ENCODE peak calls at places on chromosomes 6 and 20, in six cellular contexts. One of them, this sample, is unnamed. For H3K4me1, the result is how much of the 10 kb centered on the place peaks cover.

GRCh38 chr6:106442351-106442750 is 81.8 kb downstream of the CRYBG1 start:
- DNase-seq in ovary: no peak
- DNase-seq in heart left ventricle: no peak
- DNase-seq in lower lobe of right lung: no peak
- DNase-seq in A549: no peak
- DNase-seq in naive thymus-derived CD4-positive, alpha-beta T cell: no peak
- DNase-seq in this sample: no peak

GRCh38 chr6:158677906-158678305 is 28.1 kb downstream of the SYTL3 start:
- DNase-seq in ovary: no peak
- DNase-seq in heart left ventricle: no peak
- DNase-seq in lower lobe of right lung: no peak
- DNase-seq in A549: no peak
- DNase-seq in naive thymus-derived CD4-positive, alpha-beta T cell: no peak
- DNase-seq in this sample: no peak

GRCh38 chr20:49548371-49548947 is 19.5 kb downstream of the PTGIS start:
- DNase-seq in ovary: no peak
- DNase-seq in heart left ventricle: no peak
- DNase-seq in lower lobe of right lung: no peak
- DNase-seq in A549: no peak
- DNase-seq in naive thymus-derived CD4-positive, alpha-beta T cell: no peak
- DNase-seq in this sample: no peak

GRCh38 chr20:49478266-49478665 is 4.2 kb downstream of the KCNB1 start:
- DNase-seq in ovary: no peak
- DNase-seq in heart left ventricle: no peak
- DNase-seq in lower lobe of right lung: no peak
- DNase-seq in A549: no peak
- DNase-seq in naive thymus-derived CD4-positive, alpha-beta T cell: no peak
- DNase-seq in this sample: no peak

GRCh38 chr6:24887520-24887919 is 48.2 kb downstream of the RIPOR2 start:
- DNase-seq in ovary: no peak
- DNase-seq in heart left ventricle: no peak
- DNase-seq in lower lobe of right lung: no peak
- DNase-seq in A549: no peak
- DNase-seq in naive thymus-derived CD4-positive, alpha-beta T cell: no peak
- DNase-seq in this sample: no peak

GRCh38 chr6:168127384-168127868 is 48.4 kb upstream of the FRMD1 start:
- DNase-seq in ovary: no peak
- DNase-seq in heart left ventricle: no peak
- DNase-seq in lower lobe of right lung: no peak
- DNase-seq in A549: no peak
- DNase-seq in naive thymus-derived CD4-positive, alpha-beta T cell: no peak
- DNase-seq in this sample: no peak

GRCh38 chr6:31575335-31575901 is at the start of gene TNF:
- DNase-seq in ovary: no peak
- DNase-seq in heart left ventricle: peak
- DNase-seq in lower lobe of right lung: peak
- DNase-seq in A549: no peak
- DNase-seq in naive thymus-derived CD4-positive, alpha-beta T cell: no peak
- DNase-seq in this sample: peak

GRCh38 chr20:3710027-3710426 is 2.4 kb downstream of the SIGLEC1 start:
- DNase-seq in ovary: no peak
- DNase-seq in heart left ventricle: peak
- DNase-seq in lower lobe of right lung: peak
- DNase-seq in A549: no peak
- DNase-seq in naive thymus-derived CD4-positive, alpha-beta T cell: no peak
- DNase-seq in this sample: no peak

GRCh38 chr20:18005170-18005989 is 36.6 kb downstream of the MGME1 start:
- DNase-seq in ovary: no peak
- DNase-seq in heart left ventricle: no peak
- DNase-seq in lower lobe of right lung: no peak
- DNase-seq in A549: no peak
- DNase-seq in naive thymus-derived CD4-positive, alpha-beta T cell: no peak
- DNase-seq in this sample: no peak

GRCh38 chr6:159505140-159505922 is 187.7 kb downstream of the SOD2 start:
- DNase-seq in ovary: no peak
- DNase-seq in heart left ventricle: peak
- DNase-seq in lower lobe of right lung: no peak
- DNase-seq in A549: no peak
- DNase-seq in naive thymus-derived CD4-positive, alpha-beta T cell: no peak
- DNase-seq in this sample: no peak

GRCh38 chr6:25312034-25312620 is 33.0 kb downstream of the CARMIL1 start:
- DNase-seq in ovary: no peak
- DNase-seq in heart left ventricle: no peak
- DNase-seq in lower lobe of right lung: no peak
- DNase-seq in A549: no peak
- DNase-seq in naive thymus-derived CD4-positive, alpha-beta T cell: no peak
- DNase-seq in this sample: no peak

GRCh38 chr6:70967049-70967448 is 10.2 kb upstream of the B3GAT2 start:
- DNase-seq in ovary: no peak
- DNase-seq in heart left ventricle: no peak
- DNase-seq in lower lobe of right lung: no peak
- DNase-seq in A549: no peak
- DNase-seq in naive thymus-derived CD4-positive, alpha-beta T cell: no peak
- DNase-seq in this sample: no peak
- H3K4me3 ChIP-seq in ovary: no peak
- H3K4me3 ChIP-seq in heart left ventricle: no peak
- H3K4me3 ChIP-seq in lower lobe of right lung: no peak
- H3K4me3 ChIP-seq in A549: no peak
- H3K4me3 ChIP-seq in naive thymus-derived CD4-positive, alpha-beta T cell: no peak
- H3K4me3 ChIP-seq in this sample: no peak

DNA sequence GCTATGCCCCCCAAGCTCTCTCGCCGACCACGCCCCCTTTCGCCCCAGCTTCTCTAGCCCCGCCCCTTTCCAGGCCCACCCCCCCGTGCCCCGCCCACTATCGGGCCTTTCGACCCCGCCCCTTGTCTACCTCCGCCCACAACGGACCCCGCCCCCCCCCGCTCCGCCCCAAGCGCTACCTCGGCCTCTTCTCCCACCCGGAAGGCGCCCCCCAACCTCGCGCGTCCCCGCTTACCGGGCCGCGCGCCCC is 201 bp downstream of the ZBTB22 start:
- DNase-seq in ovary: no peak
- DNase-seq in heart left ventricle: no peak
- DNase-seq in lower lobe of right lung: no peak
- DNase-seq in A549: no peak
- DNase-seq in naive thymus-derived CD4-positive, alpha-beta T cell: no peak
- DNase-seq in this sample: no peak
- H3K4me1 ChIP-seq in ovary: under half
- H3K4me1 ChIP-seq in heart left ventricle: under half
- H3K4me1 ChIP-seq in lower lobe of right lung: half or more
- H3K4me1 ChIP-seq in A549: under half
- H3K4me1 ChIP-seq in naive thymus-derived CD4-positive, alpha-beta T cell: half or more
- H3K4me1 ChIP-seq in this sample: under half

GRCh38 chr20:47718398-47718797 is 66.9 kb downstream of the SULF2 start:
- DNase-seq in ovary: no peak
- DNase-seq in heart left ventricle: no peak
- DNase-seq in lower lobe of right lung: no peak
- DNase-seq in A549: no peak
- DNase-seq in naive thymus-derived CD4-positive, alpha-beta T cell: no peak
- DNase-seq in this sample: no peak
- H3K4me3 ChIP-seq in ovary: no peak
- H3K4me3 ChIP-seq in heart left ventricle: no peak
- H3K4me3 ChIP-seq in lower lobe of right lung: no peak
- H3K4me3 ChIP-seq in A549: no peak
- H3K4me3 ChIP-seq in naive thymus-derived CD4-positive, alpha-beta T cell: no peak
- H3K4me3 ChIP-seq in this sample: no peak

GRCh38 chr6:156954191-156954590 is 177.0 kb downstream of the ARID1B start:
- DNase-seq in ovary: no peak
- DNase-seq in heart left ventricle: no peak
- DNase-seq in lower lobe of right lung: no peak
- DNase-seq in A549: no peak
- DNase-seq in naive thymus-derived CD4-positive, alpha-beta T cell: no peak
- DNase-seq in this sample: no peak
- H3K4me1 ChIP-seq in ovary: under half
- H3K4me1 ChIP-seq in heart left ventricle: under half
- H3K4me1 ChIP-seq in lower lobe of right lung: under half
- H3K4me1 ChIP-seq in A549: half or more
- H3K4me1 ChIP-seq in naive thymus-derived CD4-positive, alpha-beta T cell: under half
- H3K4me1 ChIP-seq in this sample: under half

DNA sequence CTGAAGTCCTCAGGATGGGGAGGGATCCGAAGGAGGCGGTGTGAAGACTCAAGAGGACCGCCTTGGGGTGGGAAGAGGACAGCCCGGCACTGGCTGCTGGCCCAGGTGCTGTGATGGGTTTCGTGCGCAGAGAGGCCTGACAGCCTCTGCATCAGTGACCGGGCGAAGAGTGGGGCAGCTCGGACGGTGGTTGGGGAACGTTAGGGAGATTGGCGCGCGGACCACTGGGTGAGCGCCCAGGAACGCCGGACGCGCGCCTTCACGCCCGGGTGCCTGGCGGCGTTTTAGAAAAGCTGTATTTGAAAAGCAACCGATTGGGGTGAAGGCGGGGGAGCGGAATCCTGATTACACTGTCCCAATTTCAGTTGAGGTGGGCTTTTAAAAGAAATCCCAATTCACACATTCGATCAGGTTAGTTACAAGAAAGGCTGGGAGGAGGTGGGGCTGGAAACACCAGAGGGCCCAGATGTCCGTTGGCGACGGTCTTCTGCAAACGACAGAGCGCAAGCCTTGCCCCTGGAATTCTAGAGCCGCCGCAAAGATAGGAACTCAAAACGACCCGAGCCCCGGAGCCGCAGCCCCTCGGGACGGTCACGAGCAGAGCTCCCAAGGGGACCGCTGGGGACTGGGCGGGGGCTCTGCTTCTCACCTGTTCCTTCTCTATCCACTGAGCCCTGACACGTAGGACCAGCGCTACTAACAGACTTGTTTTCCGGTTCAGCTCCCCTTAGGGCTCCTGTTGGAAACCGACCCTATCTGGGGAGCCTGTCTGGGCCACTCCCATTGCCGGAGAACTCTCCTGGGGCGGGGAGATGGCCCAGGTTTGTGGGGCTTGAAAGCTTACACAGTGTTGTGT is 8.5 kb upstream of the TRIM40 start:
- DNase-seq in ovary: no peak
- DNase-seq in heart left ventricle: no peak
- DNase-seq in lower lobe of right lung: no peak
- DNase-seq in A549: no peak
- DNase-seq in naive thymus-derived CD4-positive, alpha-beta T cell: no peak
- DNase-seq in this sample: no peak
- H3K4me3 ChIP-seq in ovary: no peak
- H3K4me3 ChIP-seq in heart left ventricle: peak
- H3K4me3 ChIP-seq in lower lobe of right lung: no peak
- H3K4me3 ChIP-seq in A549: no peak
- H3K4me3 ChIP-seq in naive thymus-derived CD4-positive, alpha-beta T cell: no peak
- H3K4me3 ChIP-seq in this sample: no peak

GRCh38 chr6:16750566-16750965 is 10.7 kb downstream of the ATXN1 start:
- DNase-seq in ovary: no peak
- DNase-seq in heart left ventricle: no peak
- DNase-seq in lower lobe of right lung: no peak
- DNase-seq in A549: no peak
- DNase-seq in naive thymus-derived CD4-positive, alpha-beta T cell: no peak
- DNase-seq in this sample: no peak

GRCh38 chr6:16749516-16750485 is 11.5 kb downstream of the ATXN1 start:
- DNase-seq in ovary: no peak
- DNase-seq in heart left ventricle: no peak
- DNase-seq in lower lobe of right lung: no peak
- DNase-seq in A549: no peak
- DNase-seq in naive thymus-derived CD4-positive, alpha-beta T cell: no peak
- DNase-seq in this sample: no peak

GRCh38 chr6:16747232-16748027 is 13.8 kb downstream of the ATXN1 start:
- DNase-seq in ovary: no peak
- DNase-seq in heart left ventricle: no peak
- DNase-seq in lower lobe of right lung: no peak
- DNase-seq in A549: no peak
- DNase-seq in naive thymus-derived CD4-positive, alpha-beta T cell: no peak
- DNase-seq in this sample: no peak

GRCh38 chr6:16746812-16747211 is 14.4 kb downstream of the ATXN1 start:
- DNase-seq in ovary: no peak
- DNase-seq in heart left ventricle: no peak
- DNase-seq in lower lobe of right lung: no peak
- DNase-seq in A549: no peak
- DNase-seq in naive thymus-derived CD4-positive, alpha-beta T cell: no peak
- DNase-seq in this sample: no peak

DNA sequence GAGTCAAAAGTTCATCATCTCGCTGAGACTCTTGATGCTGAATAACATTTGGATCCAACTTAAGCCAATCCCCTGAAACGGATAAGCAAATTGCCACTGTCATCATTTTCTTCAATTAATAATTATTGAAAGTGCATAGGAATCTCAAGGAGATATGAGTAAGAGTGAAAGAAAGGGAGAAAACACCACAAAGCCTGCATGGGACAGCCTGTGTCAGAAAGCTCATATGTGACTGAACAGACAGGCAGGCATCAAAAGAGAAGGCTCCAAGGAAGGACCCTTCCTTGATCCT is 13.3 kb downstream of the ATXN1 start:
- DNase-seq in ovary: no peak
- DNase-seq in heart left ventricle: no peak
- DNase-seq in lower lobe of right lung: no peak
- DNase-seq in A549: no peak
- DNase-seq in naive thymus-derived CD4-positive, alpha-beta T cell: no peak
- DNase-seq in this sample: no peak
- H3K4me1 ChIP-seq in ovary: under half
- H3K4me1 ChIP-seq in heart left ventricle: under half
- H3K4me1 ChIP-seq in lower lobe of right lung: under half
- H3K4me1 ChIP-seq in A549: under half
- H3K4me1 ChIP-seq in naive thymus-derived CD4-positive, alpha-beta T cell: under half
- H3K4me1 ChIP-seq in this sample: under half

This sample was measured in effector memory CD4-positive, alpha-beta T cell.